ENCODE peak calls at places on chromosomes 6 and 20, in eight cellular contexts. U, B, T, D, X, Z, Q and H are unnamed samples.

GRCh38 chr6:148457137-148457842 is 114.7 kb downstream of the SASH1 start:
- DNase-seq in U (no peak), B (no peak), T (peak; percentile 67), D (no peak), X (no peak), Z (no peak), Q (no peak), H (no peak)

GRCh38 chr6:167532410-167533294 is 207.8 kb downstream of the TTLL2 start:
- DNase-seq in U (no peak), B (no peak), T (no peak), D (no peak), X (no peak), Z (no peak), Q (no peak), H (no peak)

GRCh38 chr20:8414611-8415274 is 282.7 kb downstream of the PLCB1 start:
- DNase-seq in U (no peak), B (no peak), T (peak; percentile 80), D (no peak), X (no peak), Z (no peak), Q (peak; percentile 61), H (no peak)

GRCh38 chr20:1965520-1966278 is 28.2 kb downstream of the PDYN start:
- DNase-seq in U (peak; percentile 16), B (peak; percentile 90), T (peak; percentile 23), D (peak; percentile 78), X (peak; percentile 56), Z (peak; percentile 76), Q (peak; percentile 42), H (peak; percentile 91)

GRCh38 chr6:12049165-12049564 is 37.1 kb downstream of the HIVEP1 start:
- DNase-seq in U (no peak), B (no peak), T (no peak), D (peak; percentile 86), X (no peak), Z (no peak), Q (no peak), H (no peak)

GRCh38 chr6:149313070-149313469 is 4.4 kb upstream of the TAB2 start:
- DNase-seq in U (no peak), B (no peak), T (no peak), D (no peak), X (no peak), Z (no peak), Q (no peak), H (no peak)

GRCh38 chr6:53834134-53834533 is 39.3 kb downstream of the LRRC1 start:
- DNase-seq in U (no peak), B (no peak), T (no peak), D (no peak), X (no peak), Z (no peak), Q (no peak), H (no peak)

GRCh38 chr6:27471365-27472115 is 1.4 kb downstream of the ZNF184 start:
- DNase-seq in U (no peak), B (no peak), T (no peak), D (no peak), X (no peak), Z (no peak), Q (no peak), H (no peak)

GRCh38 chr6:14713966-14714631 is 531.8 kb upstream of the JARID2 start:
- DNase-seq in U (no peak), B (no peak), T (no peak), D (no peak), X (no peak), Z (no peak), Q (peak; percentile 33), H (no peak)

GRCh38 chr20:17771206-17772004 is 71.6 kb downstream of the BANF2 start:
- DNase-seq in U (no peak), B (no peak), T (no peak), D (no peak), X (no peak), Z (no peak), Q (no peak), H (no peak)

DNA sequence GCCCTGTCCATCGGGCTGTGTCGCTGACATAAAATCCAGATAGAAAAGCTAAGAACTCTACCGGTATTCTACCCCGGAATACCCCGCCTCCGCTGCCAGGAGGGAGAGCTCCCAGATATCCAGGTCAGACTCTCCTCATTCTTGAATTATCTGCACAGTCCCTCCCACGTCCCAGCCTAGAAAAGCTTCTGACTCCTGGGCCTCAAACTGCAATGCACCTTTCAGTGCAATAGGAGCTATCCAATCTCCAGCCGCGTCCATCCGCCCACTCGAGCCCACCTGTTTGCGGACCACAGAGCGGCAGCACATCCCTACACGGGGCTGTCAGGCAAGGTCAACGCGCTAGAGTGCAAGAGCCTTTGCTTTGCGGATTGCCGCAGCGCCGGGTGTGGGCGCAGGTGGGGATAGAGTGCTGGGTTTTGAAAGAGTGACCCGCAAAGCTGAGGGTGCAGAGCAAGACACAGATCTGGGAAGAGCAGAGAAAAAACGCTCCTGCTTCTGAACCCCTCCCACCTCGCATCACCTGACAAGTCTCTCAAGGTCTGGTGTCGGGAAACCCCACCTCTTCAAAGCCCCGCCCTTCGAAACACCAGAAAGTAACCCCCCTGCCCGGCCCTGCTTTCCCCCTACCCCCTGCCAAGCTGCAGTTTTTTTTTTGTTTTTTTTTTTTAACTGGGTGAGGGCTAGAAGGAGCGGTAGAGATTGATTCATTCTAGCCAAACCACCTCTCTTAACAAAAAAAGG is 1.3 kb downstream of the TAPBP start:
- DNase-seq in U (no peak), B (peak; percentile 77), T (peak; percentile 65), D (peak; percentile 87), X (no peak), Z (no peak), Q (peak; percentile 84), H (peak; percentile 93)
- TF ChIP-seq CTCF in U (peak; percentile 4), B (no peak), T (no peak), D (no peak), X (no peak), Z (no peak), Q (no peak), H (no peak)

DNA sequence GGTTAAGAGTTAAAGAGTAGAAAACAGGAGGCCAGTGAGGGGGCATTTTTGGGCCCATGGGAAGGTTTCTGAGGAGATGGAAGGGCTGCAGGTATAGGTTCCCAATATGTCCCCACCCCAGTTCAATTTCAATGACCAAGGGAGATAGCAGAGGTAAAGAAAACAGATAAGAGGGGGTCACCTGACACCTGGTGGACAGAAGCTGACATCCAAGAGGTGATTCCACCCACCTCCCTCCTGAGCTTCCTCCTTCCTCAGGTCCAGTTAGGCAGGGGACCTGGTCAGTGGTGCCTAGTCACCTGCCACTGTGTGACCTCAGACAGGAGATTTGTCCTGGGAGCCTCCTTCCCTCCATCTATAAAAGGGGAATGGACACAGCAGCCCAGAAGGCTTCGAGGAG is 29.5 kb upstream of the MAS1L start:
- DNase-seq in U (no peak), B (no peak), T (no peak), D (no peak), X (no peak), Z (no peak), Q (no peak), H (no peak)
- TF ChIP-seq CTCF in U (no peak), B (no peak), T (no peak), D (no peak), X (no peak), Z (no peak), Q (no peak), H (no peak)

GRCh38 chr6:161140554-161140875 is 133.3 kb downstream of the AGPAT4 start:
- DNase-seq in U (no peak), B (no peak), T (no peak), D (no peak), X (no peak), Z (no peak), Q (no peak), H (no peak)

GRCh38 chr6:161138545-161139303 is 135.1 kb downstream of the AGPAT4 start:
- DNase-seq in U (no peak), B (no peak), T (no peak), D (no peak), X (no peak), Z (no peak), Q (no peak), H (no peak)

GRCh38 chr6:161141173-161141572 is 132.7 kb downstream of the AGPAT4 start:
- DNase-seq in U (no peak), B (no peak), T (no peak), D (no peak), X (no peak), Z (no peak), Q (no peak), H (no peak)

GRCh38 chr6:161139304-161139765 is 134.5 kb downstream of the AGPAT4 start:
- DNase-seq in U (no peak), B (no peak), T (no peak), D (no peak), X (no peak), Z (no peak), Q (no peak), H (no peak)

DNA sequence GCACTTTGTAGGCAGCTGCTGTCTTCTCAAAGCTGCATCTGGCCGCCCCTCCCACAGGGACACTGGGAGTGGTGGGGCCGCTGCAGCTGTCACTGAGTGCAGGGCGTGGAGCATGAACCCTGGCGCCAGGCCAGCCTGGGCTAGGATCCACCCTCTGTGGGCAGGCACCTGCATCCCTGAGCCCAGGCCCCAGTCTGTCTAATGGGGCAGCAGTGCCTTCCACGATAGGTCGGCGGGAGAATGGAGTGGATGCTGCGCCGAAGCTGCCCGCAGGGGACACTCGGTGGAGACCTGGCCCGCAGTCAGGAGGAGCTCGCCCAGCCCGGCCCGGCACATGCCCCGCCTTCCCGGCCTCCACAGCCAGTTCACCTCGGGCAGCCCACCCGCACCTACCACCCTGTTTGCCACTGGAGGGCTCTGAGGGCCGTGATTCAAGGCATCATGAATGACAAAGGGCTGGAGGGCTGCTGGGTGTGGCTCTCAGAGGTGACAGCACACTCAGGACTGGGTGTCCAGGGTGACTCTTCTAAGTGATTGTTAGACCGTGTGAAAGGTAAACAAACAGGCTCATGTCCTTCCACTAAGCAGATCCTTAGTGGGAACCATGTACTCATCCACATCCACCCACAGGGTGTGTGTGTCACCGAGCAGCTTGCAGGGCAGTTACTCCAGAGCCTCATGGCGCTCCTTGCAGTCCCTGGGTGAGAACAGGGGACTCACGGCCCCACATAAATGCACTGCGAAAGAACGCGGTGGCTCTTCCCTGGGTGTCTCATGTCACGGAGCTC is 133.9 kb downstream of the AGPAT4 start:
- DNase-seq in U (no peak), B (no peak), T (no peak), D (no peak), X (no peak), Z (no peak), Q (peak; percentile 28), H (no peak)
- TF ChIP-seq CTCF in U (no peak), B (no peak), T (no peak), D (no peak), X (no peak), Z (no peak), Q (no peak), H (no peak)

DNA sequence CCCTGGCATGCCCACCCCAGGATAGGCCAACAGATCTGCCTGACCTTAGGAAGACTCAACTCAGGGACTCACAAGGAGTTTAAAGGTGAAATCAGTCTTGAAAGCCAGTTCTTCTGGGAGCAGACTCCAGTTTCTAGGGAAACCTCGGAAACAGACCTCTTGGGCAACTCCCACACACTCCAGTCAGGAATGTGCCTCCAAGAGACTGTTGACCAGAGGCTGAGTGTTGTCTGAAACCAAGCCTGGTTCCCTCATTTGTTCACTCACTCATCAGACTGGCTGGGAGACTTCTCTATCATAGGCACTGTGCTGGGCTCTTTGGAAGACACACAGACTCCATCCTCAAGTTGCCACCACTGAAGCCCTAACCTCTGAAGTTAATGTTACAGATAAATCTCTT is 1.8 kb downstream of the TREM1 start:
- DNase-seq in U (no peak), B (no peak), T (peak; percentile 12), D (no peak), X (no peak), Z (no peak), Q (peak; percentile 86), H (no peak)
- TF ChIP-seq CTCF in U (no peak), B (no peak), T (no peak), D (no peak), X (no peak), Z (no peak), Q (no peak), H (no peak)